ENCODE peak calls at places on chromosomes 4 and X, in six cellular contexts. U, N, Q, K, I and O are unnamed samples.

GRCh38 chr4:7151668-7152227 is 40.6 kb upstream of the SORCS2 start:
- DNase-seq in U (no peak), N (no peak), Q (no peak), K (no peak), I (no peak), O (no peak)

GRCh38 chr4:163621844-163622243 is 127.4 kb downstream of the TMA16 start:
- DNase-seq in U (no peak), N (no peak), Q (no peak), K (no peak), I (no peak), O (no peak)

GRCh38 chr4:22385615-22386014 is 130.3 kb downstream of the ADGRA3 start:
- DNase-seq in U (no peak), N (no peak), Q (no peak), K (no peak), I (no peak), O (no peak)

GRCh38 chr4:48570646-48571220 is 80.7 kb downstream of the ZAR1 start:
- DNase-seq in U (no peak), N (no peak), Q (no peak), K (no peak), I (no peak), O (no peak)

GRCh38 chr4:48546336-48546735 is 56.3 kb downstream of the ZAR1 start:
- DNase-seq in U (peak), N (peak), Q (no peak), K (peak), I (peak), O (peak)

GRCh38 chrX:15911729-15912550 is 57.3 kb upstream of the AP1S2 start:
- DNase-seq in U (no peak), N (no peak), Q (no peak), K (no peak), I (no peak), O (no peak)

GRCh38 chr4:108168672-108169562 is at the start of gene LEF1:
- DNase-seq in U (no peak), N (no peak), Q (peak), K (peak), I (peak), O (peak)

GRCh38 chr4:36385951-36386561 is 104.6 kb downstream of the DTHD1 start:
- DNase-seq in U (peak), N (no peak), Q (no peak), K (no peak), I (no peak), O (no peak)

GRCh38 chr4:73648478-73648877 is 28.2 kb upstream of the RASSF6 start:
- DNase-seq in U (no peak), N (no peak), Q (no peak), K (no peak), I (no peak), O (no peak)

GRCh38 chr4:188374870-188375269 is 235.6 kb downstream of the TRIML1 start:
- DNase-seq in U (no peak), N (no peak), Q (no peak), K (no peak), I (no peak), O (no peak)

GRCh38 chr4:169271692-169272007 is 894 bp upstream of the SH3RF1 start:
- DNase-seq in U (no peak), N (no peak), Q (no peak), K (no peak), I (no peak), O (no peak)

GRCh38 chr4:6302869-6303268 is 33.2 kb downstream of the WFS1 start:
- DNase-seq in U (no peak), N (no peak), Q (no peak), K (no peak), I (no peak), O (no peak)

GRCh38 chrX:78708171-78708570 is 39.3 kb upstream of the LPAR4 start:
- DNase-seq in U (no peak), N (peak), Q (peak), K (peak), I (no peak), O (peak)

GRCh38 chr4:173763374-173763773 is 233.3 kb upstream of the HAND2 start:
- DNase-seq in U (no peak), N (no peak), Q (no peak), K (no peak), I (no peak), O (no peak)

GRCh38 chr4:12712648-12713339 is 771.3 kb downstream of the RAB28 start:
- DNase-seq in U (no peak), N (no peak), Q (no peak), K (no peak), I (no peak), O (no peak)

GRCh38 chr4:12716896-12717295 is 767.2 kb downstream of the RAB28 start:
- DNase-seq in U (no peak), N (no peak), Q (no peak), K (no peak), I (no peak), O (no peak)
- TF ChIP-seq CREB1 in U (no peak), N (no peak), Q (no peak), K (no peak), I (no peak), O (no peak)

DNA sequence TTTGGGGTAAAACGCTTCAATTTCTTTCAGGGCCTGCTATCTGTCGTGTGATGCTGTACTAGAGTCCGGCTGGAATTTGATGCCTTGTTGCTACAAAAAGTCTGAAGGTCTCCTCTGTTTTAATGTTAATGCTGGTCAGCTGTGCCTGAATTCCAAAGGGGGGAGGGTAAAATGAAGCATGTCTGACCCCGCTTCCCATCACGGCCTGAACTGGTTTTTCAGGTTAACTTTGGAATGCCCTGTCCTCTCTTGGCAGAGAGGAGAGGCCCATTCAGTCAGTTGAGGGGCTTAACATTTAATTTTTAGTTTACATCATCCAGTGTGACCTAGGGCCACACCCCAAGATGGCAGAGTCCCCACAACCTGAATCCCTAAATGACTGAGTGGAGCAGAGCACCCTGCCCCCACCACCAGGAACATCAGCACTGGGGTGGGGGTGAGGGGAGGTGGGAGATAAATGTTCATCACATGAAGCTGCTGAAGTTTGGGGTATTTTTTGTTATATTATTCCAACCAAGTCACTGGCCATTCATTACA is 47.9 kb upstream of the GPR78 start:
- DNase-seq in U (no peak), N (no peak), Q (no peak), K (no peak), I (no peak), O (peak)
- TF ChIP-seq CREB1 in U (no peak), N (no peak), Q (no peak), K (no peak), I (no peak), O (no peak)

DNA sequence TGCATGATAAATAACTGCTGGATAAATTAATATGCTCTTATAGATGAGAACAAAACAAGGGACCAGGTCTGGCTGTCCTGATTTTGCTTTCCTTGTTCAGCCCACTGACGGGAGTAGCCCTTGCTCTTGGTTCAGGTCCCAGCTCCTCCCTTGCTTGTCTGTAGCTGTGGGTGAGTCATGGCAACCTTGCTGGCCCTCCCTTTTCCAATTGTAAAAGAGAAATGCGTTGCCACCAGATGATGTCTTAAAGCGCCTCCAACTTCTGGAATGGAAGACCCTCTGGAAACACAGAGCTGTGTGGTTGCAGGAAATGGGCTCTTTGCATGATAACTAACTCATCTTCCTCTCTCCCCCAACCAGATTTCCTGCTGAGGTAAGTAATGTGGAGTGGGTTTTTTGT is 171.4 kb downstream of the AASDH start:
- DNase-seq in U (no peak), N (no peak), Q (peak), K (no peak), I (no peak), O (peak)
- TF ChIP-seq CREB1 in U (no peak), N (no peak), Q (no peak), K (no peak), I (no peak), O (no peak)

GRCh38 chr4:153064571-153064970 is 128.4 kb downstream of the FHDC1 start:
- DNase-seq in U (no peak), N (no peak), Q (no peak), K (peak), I (no peak), O (peak)

GRCh38 chr4:153063490-153063889 is 127.4 kb downstream of the FHDC1 start:
- DNase-seq in U (no peak), N (no peak), Q (no peak), K (no peak), I (no peak), O (no peak)

GRCh38 chr4:153065286-153065685 is 129.2 kb downstream of the FHDC1 start:
- DNase-seq in U (no peak), N (no peak), Q (no peak), K (no peak), I (no peak), O (no peak)

GRCh38 chr4:153068751-153069150 is 132.6 kb downstream of the FHDC1 start:
- DNase-seq in U (no peak), N (peak), Q (no peak), K (no peak), I (no peak), O (no peak)

GRCh38 chr4:153067376-153067775 is 131.3 kb downstream of the FHDC1 start:
- DNase-seq in U (no peak), N (peak), Q (no peak), K (no peak), I (peak), O (peak)
- TF ChIP-seq CREB1 in U (no peak), N (peak), Q (no peak), K (no peak), I (no peak), O (no peak)

DNA sequence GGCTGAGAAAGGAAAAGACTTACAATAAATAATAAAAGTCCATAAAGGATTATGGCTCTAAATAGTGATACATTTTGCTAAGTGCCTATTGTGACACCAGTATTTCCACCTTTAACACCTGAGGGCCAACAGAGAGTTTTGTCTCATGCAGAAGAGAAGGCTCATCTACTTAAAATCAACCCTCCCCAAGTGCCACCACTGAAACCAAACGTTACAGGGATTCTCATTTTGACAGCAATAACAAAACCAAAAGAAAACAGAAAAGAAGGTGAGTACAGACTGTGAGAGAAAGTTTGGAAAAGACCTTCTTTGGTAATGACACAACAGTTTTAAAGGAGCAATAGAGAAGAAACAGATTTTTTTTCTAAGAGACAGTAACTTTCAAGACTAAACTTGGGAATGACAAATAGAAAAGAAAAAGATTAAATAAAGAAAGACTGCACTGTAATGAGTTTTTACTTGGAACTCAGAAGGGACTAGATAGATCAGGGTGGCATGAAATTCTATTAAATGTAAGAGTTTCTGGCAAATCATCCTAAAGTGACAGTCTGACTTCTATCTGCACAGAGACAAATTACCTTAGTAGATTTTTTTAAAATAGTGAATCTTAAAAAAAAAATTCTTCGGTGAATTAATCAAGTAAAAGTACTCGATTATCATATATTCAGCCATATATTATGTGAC is 109.7 kb downstream of the ZNF827 start:
- DNase-seq in U (no peak), N (no peak), Q (no peak), K (no peak), I (no peak), O (no peak)
- TF ChIP-seq CREB1 in U (peak), N (no peak), Q (no peak), K (no peak), I (no peak), O (no peak)

GRCh38 chr4:9952415-9952950 is 68.8 kb downstream of the SLC2A9 start:
- DNase-seq in U (no peak), N (peak), Q (no peak), K (no peak), I (no peak), O (peak)
- TF ChIP-seq CREB1 in U (no peak), N (no peak), Q (no peak), K (no peak), I (no peak), O (no peak)

GRCh38 chr4:160724063-160724462 is 1439.7 kb downstream of the FSTL5 start:
- DNase-seq in U (no peak), N (no peak), Q (no peak), K (no peak), I (no peak), O (peak)
- TF ChIP-seq CREB1 in U (no peak), N (no peak), Q (no peak), K (no peak), I (no peak), O (no peak)

DNA sequence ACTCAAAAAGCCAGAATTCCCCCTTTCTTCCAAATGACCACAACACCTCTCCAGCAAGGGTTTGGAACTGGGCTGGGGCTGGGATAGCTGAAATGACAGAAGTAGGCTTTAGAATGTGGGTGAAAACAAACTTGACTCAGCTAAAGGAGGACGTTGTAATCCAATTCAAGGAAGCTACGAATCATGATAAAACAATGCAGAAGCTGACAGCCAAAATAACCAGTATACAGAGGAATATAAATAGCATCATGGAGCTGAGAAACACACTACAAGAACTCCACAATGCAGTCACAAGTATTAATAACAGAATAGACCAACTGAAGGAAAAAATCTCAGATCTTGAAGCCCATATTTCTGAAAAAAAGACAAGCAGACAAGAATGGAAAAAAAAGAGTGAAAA is 95.8 kb upstream of the TET2 start:
- DNase-seq in U (no peak), N (no peak), Q (no peak), K (no peak), I (no peak), O (no peak)
- TF ChIP-seq CREB1 in U (no peak), N (no peak), Q (no peak), K (no peak), I (no peak), O (no peak)

DNA sequence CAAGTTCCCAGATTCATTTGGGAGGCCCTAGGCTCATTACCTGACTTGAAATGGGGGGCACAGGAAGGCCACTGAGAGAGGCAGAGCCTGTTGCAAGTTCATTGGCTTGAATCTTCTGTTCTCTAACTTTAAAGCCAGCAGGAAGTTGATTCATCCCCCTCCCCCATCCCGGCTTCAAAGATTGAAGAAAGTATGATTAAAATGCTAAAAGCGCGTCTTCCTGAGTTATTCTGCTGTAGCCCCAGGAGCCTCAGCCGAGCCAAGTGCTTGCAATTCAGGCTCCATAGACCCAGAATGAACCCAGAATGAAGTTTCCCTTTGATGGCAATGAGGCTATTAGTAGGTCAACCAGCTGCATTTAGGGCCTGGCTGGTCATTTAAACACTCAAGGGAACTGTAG is 14.7 kb downstream of the CHST7 start:
- DNase-seq in U (no peak), N (no peak), Q (no peak), K (peak), I (no peak), O (peak)
- TF ChIP-seq CREB1 in U (no peak), N (no peak), Q (no peak), K (no peak), I (no peak), O (no peak)

GRCh38 chr4:138513535-138513934 is 271.4 kb upstream of the SLC7A11 start:
- DNase-seq in U (no peak), N (no peak), Q (no peak), K (no peak), I (no peak), O (no peak)

GRCh38 chr4:138507527-138507926 is 265.4 kb upstream of the SLC7A11 start:
- DNase-seq in U (no peak), N (no peak), Q (no peak), K (no peak), I (no peak), O (no peak)

GRCh38 chr4:138512766-138513165 is 270.6 kb upstream of the SLC7A11 start:
- DNase-seq in U (no peak), N (no peak), Q (no peak), K (no peak), I (no peak), O (no peak)

GRCh38 chr4:138509346-138509745 is 267.2 kb upstream of the SLC7A11 start:
- DNase-seq in U (no peak), N (no peak), Q (no peak), K (no peak), I (no peak), O (no peak)

GRCh38 chr4:138510053-138510452 is 267.9 kb upstream of the SLC7A11 start:
- DNase-seq in U (no peak), N (no peak), Q (no peak), K (no peak), I (no peak), O (no peak)
- TF ChIP-seq CREB1 in U (no peak), N (no peak), Q (no peak), K (no peak), I (no peak), O (no peak)